ENCODE peak calls at places on chromosomes 6 and 20, in eight cellular contexts. A is NCI-H1048; O is NCI-H460; X is stimulated activated CD4-positive, alpha-beta T cell treated with anti-CD3 and anti-CD28 coated beads, Interleukin-2, amount 100 ng/mL, for 4 hours; F is naive thymus-derived CD4-positive, alpha-beta T cell; G is AG08396; H is fibroblast of the conjunctiva; I is B cell. K is an unnamed sample.
A peak's percentile ranks its signal among the peaks of the same experiment; 100 is the strongest.

GRCh38 chr20:60132162-60132826 is 174.1 kb downstream of the CDH26 start:
- DNase-seq in A (no peak), O (no peak), X (no peak), F (no peak), G (no peak), H (no peak), I (no peak), K (no peak)

GRCh38 chr6:162055365-162055764 is 672.2 kb downstream of the PRKN start:
- DNase-seq in A (no peak), O (peak; percentile 92), X (no peak), F (no peak), G (no peak), H (no peak), I (no peak), K (no peak)

GRCh38 chr6:3775906-3776305 is 24.4 kb upstream of the PXDC1 start:
- DNase-seq in A (no peak), O (no peak), X (no peak), F (no peak), G (no peak), H (no peak), I (no peak), K (no peak)

GRCh38 chr6:13336553-13336952 is 8.2 kb upstream of the TBC1D7 start:
- DNase-seq in A (peak; percentile 78), O (peak; percentile 43), X (peak; percentile 68), F (peak; percentile 58), G (peak; percentile 84), H (peak; percentile 90), I (peak; percentile 51), K (peak; percentile 84)

GRCh38 chr6:161236091-161236633 is 37.7 kb downstream of the AGPAT4 start:
- DNase-seq in A (no peak), O (no peak), X (no peak), F (no peak), G (no peak), H (no peak), I (no peak), K (no peak)

GRCh38 chr20:37218431-37218830 is 39.1 kb upstream of the MROH8 start:
- DNase-seq in A (no peak), O (no peak), X (no peak), F (no peak), G (no peak), H (no peak), I (no peak), K (no peak)

GRCh38 chr6:163738725-163739124 is 324.2 kb downstream of the QKI start:
- DNase-seq in A (no peak), O (no peak), X (no peak), F (no peak), G (no peak), H (no peak), I (no peak), K (no peak)

GRCh38 chr6:108661430-108661829 is 100.7 kb downstream of the FOXO3 start:
- DNase-seq in A (no peak), O (no peak), X (no peak), F (no peak), G (peak; percentile 18), H (no peak), I (no peak), K (no peak)

GRCh38 chr6:95515975-95516374 is 61.4 kb upstream of the MANEA start:
- DNase-seq in A (no peak), O (no peak), X (no peak), F (no peak), G (no peak), H (no peak), I (no peak), K (no peak)

GRCh38 chr6:33960345-33961313 is 156.8 kb upstream of the MLN start:
- DNase-seq in A (no peak), O (no peak), X (no peak), F (no peak), G (no peak), H (no peak), I (no peak), K (no peak)